ENCODE peak calls at places on chromosomes 12 and 14, in ten cellular contexts. P, J, T, D, X, C, O, V, I and A are unnamed samples.

GRCh38 chr12:109999983-110000505 is 814 bp downstream of the ANKRD13A start:
- DNase-seq in P (peak; percentile 48), J (peak; percentile 34), T (peak; percentile 45), D (peak; percentile 21), X (no peak), C (no peak), O (no peak), V (peak; percentile 35), I (no peak), A (peak; percentile 25)

GRCh38 chr12:55965941-55966407 is at the start of gene PMEL:
- DNase-seq in P (no peak), J (no peak), T (no peak), D (no peak), X (no peak), C (no peak), O (no peak), V (no peak), I (no peak), A (no peak)

GRCh38 chr12:27083861-27084271 is 1.5 kb upstream of the C12orf71 start:
- DNase-seq in P (peak; percentile 76), J (no peak), T (peak; percentile 56), D (no peak), X (no peak), C (no peak), O (no peak), V (no peak), I (no peak), A (peak; percentile 19)

GRCh38 chr14:100842799-100843198 is 16.9 kb downstream of the MEG3 start:
- DNase-seq in P (peak; percentile 72), J (peak; percentile 23), T (peak; percentile 98), D (no peak), X (no peak), C (no peak), O (no peak), V (no peak), I (no peak), A (no peak)

GRCh38 chr12:94689002-94689645 is 38.8 kb upstream of the TMCC3 start:
- DNase-seq in P (peak; percentile 76), J (no peak), T (peak; percentile 40), D (no peak), X (no peak), C (no peak), O (no peak), V (no peak), I (no peak), A (no peak)

GRCh38 chr12:9721394-9722092 is 11.4 kb downstream of the CLECL1 start:
- DNase-seq in P (peak; percentile 41), J (no peak), T (no peak), D (no peak), X (no peak), C (no peak), O (no peak), V (no peak), I (no peak), A (no peak)

GRCh38 chr12:80709811-80710726 is 2.6 kb downstream of the MYF6 start:
- DNase-seq in P (peak; percentile 20), J (no peak), T (no peak), D (no peak), X (no peak), C (no peak), O (no peak), V (no peak), I (no peak), A (peak; percentile 49)

GRCh38 chr14:54114941-54115340 is 158.3 kb upstream of the BMP4 start:
- DNase-seq in P (no peak), J (no peak), T (no peak), D (no peak), X (no peak), C (no peak), O (no peak), V (no peak), I (no peak), A (no peak)

GRCh38 chr12:106246891-106247730 is 709 bp downstream of the CKAP4 start:
- DNase-seq in P (peak; percentile 68), J (peak; percentile 46), T (no peak), D (peak; percentile 68), X (peak; percentile 66), C (peak; percentile 62), O (peak; percentile 66), V (peak; percentile 62), I (peak; percentile 65), A (peak; percentile 49)

GRCh38 chr12:76757694-76758093 is 6.2 kb upstream of the ZDHHC17 start:
- DNase-seq in P (no peak), J (no peak), T (peak; percentile 25), D (no peak), X (no peak), C (no peak), O (no peak), V (no peak), I (no peak), A (no peak)

GRCh38 chr12:1422604-1423315 is 171.6 kb downstream of the FBXL14 start:
- DNase-seq in P (no peak), J (no peak), T (no peak), D (no peak), X (no peak), C (no peak), O (no peak), V (no peak), I (no peak), A (no peak)

GRCh38 chr14:22888662-22889061 is 5.6 kb downstream of the REM2 start:
- DNase-seq in P (no peak), J (no peak), T (no peak), D (no peak), X (no peak), C (no peak), O (no peak), V (no peak), I (no peak), A (no peak)

GRCh38 chr14:96192975-96193805 is 11.4 kb upstream of the BDKRB2 start:
- DNase-seq in P (no peak), J (no peak), T (peak; percentile 15), D (no peak), X (no peak), C (no peak), O (no peak), V (no peak), I (no peak), A (peak; percentile 11)

GRCh38 chr14:58755026-58755929 is 117.5 kb downstream of the DACT1 start:
- DNase-seq in P (no peak), J (no peak), T (peak; percentile 54), D (no peak), X (no peak), C (no peak), O (no peak), V (no peak), I (no peak), A (no peak)

GRCh38 chr14:64738306-64738879 is 34.2 kb downstream of the PLEKHG3 start:
- DNase-seq in P (no peak), J (no peak), T (no peak), D (no peak), X (no peak), C (no peak), O (no peak), V (no peak), I (no peak), A (no peak)

GRCh38 chr14:68762944-68763831 is 29.7 kb downstream of the ZFP36L1 start:
- DNase-seq in P (peak; percentile 87), J (peak; percentile 53), T (peak; percentile 63), D (no peak), X (peak; percentile 87), C (no peak), O (no peak), V (no peak), I (no peak), A (peak; percentile 45)

GRCh38 chr12:27424631-27425230 is 21.8 kb upstream of the SMCO2 start:
- DNase-seq in P (peak; percentile 86), J (peak; percentile 19), T (peak; percentile 44), D (no peak), X (no peak), C (no peak), O (no peak), V (no peak), I (no peak), A (peak; percentile 61)

GRCh38 chr14:75720828-75721227 is 59.8 kb downstream of the TTLL5 start:
- DNase-seq in P (peak; percentile 87), J (peak; percentile 83), T (peak; percentile 63), D (no peak), X (no peak), C (no peak), O (no peak), V (no peak), I (no peak), A (peak; percentile 39)

GRCh38 chr12:82688035-82688501 is 1.4 kb downstream of the TMTC2 start:
- DNase-seq in P (peak; percentile 19), J (no peak), T (peak; percentile 8), D (no peak), X (no peak), C (no peak), O (no peak), V (no peak), I (no peak), A (peak; percentile 66)

GRCh38 chr12:3988519-3989217 is 115.5 kb upstream of the PARP11 start:
- DNase-seq in P (no peak), J (no peak), T (no peak), D (no peak), X (no peak), C (peak; percentile 29), O (peak; percentile 13), V (peak; percentile 42), I (peak; percentile 45), A (no peak)

GRCh38 chr12:12099102-12099501 is 28.4 kb downstream of the BCL2L14 start:
- DNase-seq in P (peak; percentile 83), J (no peak), T (no peak), D (no peak), X (peak; percentile 24), C (no peak), O (no peak), V (no peak), I (no peak), A (no peak)

GRCh38 chr14:61585598-61586538 is 109.4 kb upstream of the HIF1A start:
- DNase-seq in P (peak; percentile 81), J (no peak), T (peak; percentile 75), D (no peak), X (peak; percentile 62), C (no peak), O (no peak), V (no peak), I (no peak), A (peak; percentile 14)

GRCh38 chr12:56900583-56900982 is 33.6 kb downstream of the SDR9C7 start:
- DNase-seq in P (peak; percentile 21), J (no peak), T (no peak), D (no peak), X (no peak), C (no peak), O (no peak), V (peak; percentile 18), I (peak; percentile 11), A (no peak)

GRCh38 chr12:5615760-5616159 is 183.9 kb downstream of the NTF3 start:
- DNase-seq in P (no peak), J (no peak), T (no peak), D (no peak), X (no peak), C (no peak), O (no peak), V (no peak), I (no peak), A (no peak)

GRCh38 chr14:71166434-71166833 is 259.2 kb downstream of the PCNX1 start:
- DNase-seq in P (peak; percentile 93), J (peak; percentile 74), T (peak; percentile 70), D (no peak), X (peak; percentile 58), C (no peak), O (no peak), V (no peak), I (no peak), A (peak; percentile 83)

GRCh38 chr12:107461222-107461980 is 224.2 kb upstream of the PWP1 start:
- DNase-seq in P (peak; percentile 57), J (no peak), T (peak; percentile 89), D (no peak), X (peak; percentile 73), C (no peak), O (no peak), V (no peak), I (no peak), A (peak; percentile 52)

GRCh38 chr12:111643428-111643826 is 42.3 kb downstream of the BRAP start:
- DNase-seq in P (peak; percentile 72), J (peak; percentile 21), T (peak; percentile 73), D (no peak), X (peak; percentile 55), C (no peak), O (no peak), V (no peak), I (no peak), A (no peak)

GRCh38 chr14:74942608-74943007 is 12.8 kb downstream of the PGF start:
- DNase-seq in P (no peak), J (no peak), T (no peak), D (no peak), X (no peak), C (no peak), O (no peak), V (peak; percentile 49), I (peak; percentile 45), A (no peak)